ENCODE peak calls at places on chromosomes 12 and 14, in seven cellular contexts. E is ovary, S is Peyer's patch, V is keratinocyte, Q is right lobe of liver, L is ascending aorta, N is breast epithelium. H is an unnamed sample.

GRCh38 chr12:99916555-99916954 is 68.2 kb downstream of the ANKS1B start:
- DNase-seq in E (no peak), S (no peak), V (no peak), Q (no peak), L (no peak), N (no peak), H (no peak)

GRCh38 chr12:65958456-65958855 is 134.2 kb downstream of the HMGA2 start:
- DNase-seq in E (no peak), S (no peak), V (no peak), Q (no peak), L (no peak), N (no peak), H (no peak)

GRCh38 chr14:85601246-85601645 is 71.3 kb downstream of the FLRT2 start:
- DNase-seq in E (no peak), S (no peak), V (no peak), Q (no peak), L (no peak), N (no peak), H (no peak)

GRCh38 chr12:37547611-37548010 is 769.0 kb upstream of the ALG10B start:
- DNase-seq in E (no peak), S (no peak), V (no peak), Q (no peak), L (no peak), N (no peak), H (no peak)

GRCh38 chr14:63405715-63406114 is 87.0 kb upstream of the GPHB5 start:
- DNase-seq in E (no peak), S (no peak), V (no peak), Q (no peak), L (no peak), N (no peak), H (no peak)

GRCh38 chr12:102631274-102631673 is 150.9 kb upstream of the IGF1 start:
- DNase-seq in E (no peak), S (no peak), V (no peak), Q (no peak), L (no peak), N (no peak), H (no peak)

GRCh38 chr12:95204141-95204866 is 13.0 kb downstream of the FGD6 start:
- DNase-seq in E (peak; percentile 57), S (peak; percentile 56), V (peak; percentile 99), Q (no peak), L (peak; percentile 18), N (peak; percentile 77), H (no peak)

GRCh38 chr14:46054526-46054925 is 597.1 kb downstream of the RPL10L start:
- DNase-seq in E (no peak), S (no peak), V (peak; percentile 33), Q (no peak), L (no peak), N (no peak), H (no peak)

GRCh38 chr12:9149372-9149771 is 33.7 kb upstream of the A2M start:
- DNase-seq in E (no peak), S (no peak), V (no peak), Q (no peak), L (no peak), N (no peak), H (no peak)

GRCh38 chr14:76580967-76581366 is 180.3 kb upstream of the VASH1 start:
- DNase-seq in E (no peak), S (no peak), V (no peak), Q (no peak), L (no peak), N (no peak), H (no peak)

GRCh38 chr12:53749986-53750811 is 1.6 kb downstream of the CISTR start:
- DNase-seq in E (no peak), S (no peak), V (no peak), Q (no peak), L (no peak), N (no peak), H (no peak)

GRCh38 chr12:121620328-121620891 is 5.9 kb upstream of the ORAI1 start:
- DNase-seq in E (no peak), S (no peak), V (no peak), Q (no peak), L (no peak), N (no peak), H (no peak)

GRCh38 chr14:90382491-90383125 is 14.2 kb upstream of the CALM1 start:
- DNase-seq in E (peak; percentile 84), S (no peak), V (no peak), Q (peak; percentile 77), L (no peak), N (peak; percentile 63), H (peak; percentile 69)

GRCh38 chr12:85627584-85627983 is 208.6 kb downstream of the RASSF9 start:
- DNase-seq in E (no peak), S (no peak), V (no peak), Q (no peak), L (no peak), N (no peak), H (no peak)

GRCh38 chr12:47735649-47736048 is 10.4 kb upstream of the ENDOU start:
- DNase-seq in E (no peak), S (no peak), V (no peak), Q (no peak), L (no peak), N (no peak), H (no peak)

GRCh38 chr12:96198970-96199369 is 4.8 kb downstream of the ELK3 start:
- DNase-seq in E (no peak), S (no peak), V (no peak), Q (no peak), L (no peak), N (no peak), H (no peak)

GRCh38 chr12:80709811-80710726 is 2.6 kb downstream of the MYF6 start:
- DNase-seq in E (no peak), S (no peak), V (no peak), Q (no peak), L (no peak), N (no peak), H (no peak)

GRCh38 chr12:105317942-105318614 is 12.4 kb upstream of the C12orf75 start:
- DNase-seq in E (no peak), S (no peak), V (no peak), Q (no peak), L (no peak), N (no peak), H (no peak)

GRCh38 chr12:121536929-121537813 is 43.7 kb downstream of the KDM2B start:
- DNase-seq in E (peak; percentile 91), S (peak; percentile 82), V (no peak), Q (peak; percentile 98), L (peak; percentile 57), N (peak; percentile 74), H (peak; percentile 61)

GRCh38 chr12:1297206-1297605 is 297.2 kb downstream of the FBXL14 start:
- DNase-seq in E (no peak), S (no peak), V (no peak), Q (no peak), L (no peak), N (no peak), H (no peak)

GRCh38 chr12:6326316-6326959 is 15.4 kb downstream of the TNFRSF1A start:
- DNase-seq in E (peak; percentile 77), S (peak; percentile 61), V (no peak), Q (no peak), L (no peak), N (no peak), H (no peak)

GRCh38 chr12:92032965-92033364 is 112.7 kb downstream of the BTG1 start:
- DNase-seq in E (no peak), S (no peak), V (no peak), Q (no peak), L (no peak), N (no peak), H (no peak)

GRCh38 chr14:59631237-59631636 is 54.6 kb upstream of the CCDC175 start:
- DNase-seq in E (no peak), S (no peak), V (no peak), Q (no peak), L (no peak), N (no peak), H (no peak)

GRCh38 chr14:39847191-39847590 is 415.0 kb upstream of the FBXO33 start:
- DNase-seq in E (no peak), S (no peak), V (no peak), Q (no peak), L (no peak), N (no peak), H (no peak)

GRCh38 chr12:1130164-1130563 is 139.1 kb downstream of the ERC1 start:
- DNase-seq in E (no peak), S (no peak), V (no peak), Q (no peak), L (no peak), N (no peak), H (no peak)

DNA sequence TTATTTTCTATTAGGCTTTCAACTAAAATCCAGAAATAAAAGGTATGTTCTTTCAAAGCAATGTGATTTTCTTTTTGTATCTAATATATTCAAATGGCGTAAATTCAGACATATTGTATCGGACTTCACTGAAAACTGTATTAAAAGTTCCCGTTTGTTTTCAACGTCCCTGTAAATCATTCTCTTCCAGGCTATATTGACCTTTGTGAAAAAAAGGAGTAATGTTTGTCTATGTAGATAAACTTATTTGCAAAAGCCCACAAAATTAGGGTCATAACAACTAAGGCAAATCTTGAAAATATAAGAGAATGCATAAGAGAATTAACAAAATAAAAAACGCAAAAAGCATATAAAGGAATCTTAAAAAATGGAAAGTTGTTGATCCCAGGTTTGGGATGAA is 1492.4 kb downstream of the AACS start:
- DNase-seq in E (no peak), S (no peak), V (no peak), Q (no peak), L (no peak), N (no peak), H (no peak)
- H3K27ac ChIP-seq in E (no peak overlapping the region), S (no peak overlapping the region), V (no peak overlapping the region), Q (no peak overlapping the region), L (no peak overlapping the region), N (no peak overlapping the region), H (no peak overlapping the region)

DNA sequence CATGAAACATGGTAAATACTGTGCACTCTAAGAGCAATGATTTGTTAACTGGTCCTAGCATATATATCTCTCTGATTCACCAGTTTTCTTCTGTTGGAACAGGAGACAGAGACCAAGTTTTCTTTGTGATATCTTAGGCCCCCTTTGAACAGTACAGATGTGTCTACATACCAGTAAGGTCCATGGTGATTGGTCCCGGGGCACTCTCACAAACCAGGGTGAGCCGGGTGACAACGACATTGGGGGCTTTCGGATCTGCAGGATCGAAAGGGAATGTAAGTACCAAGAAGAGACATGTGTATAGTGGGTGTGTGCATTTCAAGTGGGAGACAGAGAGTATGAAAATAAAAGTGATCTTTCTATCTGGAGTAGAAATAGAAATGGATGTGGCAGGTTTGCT is 11.3 kb upstream of the ERP27 start:
- DNase-seq in E (no peak), S (no peak), V (no peak), Q (no peak), L (no peak), N (no peak), H (no peak)
- H3K4me1 ChIP-seq in E (peaks cover 9% of the 10 kb centered on the region), S (peaks cover 20% of the 10 kb centered on the region), V (peaks cover 31% of the 10 kb centered on the region), Q (no peaks in the 10 kb centered on the region), L (peaks cover 9% of the 10 kb centered on the region), N (no peaks in the 10 kb centered on the region), H (peaks cover 97% of the 10 kb centered on the region)

GRCh38 chr14:21852061-21852664 is 178.5 kb upstream of the OR4E1 start:
- DNase-seq in E (no peak), S (no peak), V (no peak), Q (no peak), L (no peak), N (no peak), H (peak; percentile 73)
- TF ChIP-seq CTCF in E (no peak), S (peak; percentile 48), V (peak; percentile 80), Q (peak; percentile 61), L (peak; percentile 44), N (peak; percentile 14), H (peak; percentile 81)

DNA sequence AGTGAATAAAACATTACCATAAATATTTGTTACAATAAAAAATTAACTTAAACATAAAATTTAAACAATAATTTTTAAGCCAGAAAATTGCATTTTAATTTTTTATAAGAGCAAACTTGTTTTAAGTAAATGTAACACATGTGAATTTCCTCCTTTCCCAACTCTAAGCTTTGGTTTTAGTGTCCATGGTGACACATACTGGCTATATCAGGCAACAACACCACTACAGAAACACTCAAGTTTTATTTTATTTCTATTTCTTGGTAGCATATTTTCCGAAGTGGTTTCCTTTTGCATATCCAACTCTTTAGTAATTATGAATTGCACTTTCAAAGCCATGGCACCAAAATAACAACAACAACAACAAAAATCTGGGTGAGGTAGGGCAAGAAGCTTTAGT is 2.2 kb downstream of the NELL2 start:
- DNase-seq in E (no peak), S (no peak), V (no peak), Q (no peak), L (no peak), N (no peak), H (no peak)
- H3K27ac ChIP-seq in E (no peak overlapping the region), S (no peak overlapping the region), V (no peak overlapping the region), Q (no peak overlapping the region), L (no peak overlapping the region), N (no peak overlapping the region), H (peak overlapping the region; percentile 59)